ENCODE peak calls at places on chromosomes 2 and 18, in six cellular contexts. Z is GM23248, M is psoas muscle, X is OCI-LY7, J is body of pancreas, P is cardiac muscle cell. O is an unnamed sample.

GRCh38 chr2:95388878-95389255 is 13.6 kb upstream of the FAHD2A start:
- DNase-seq in Z (no peak), M (no peak), X (no peak), J (no peak), P (no peak), O (no peak)

GRCh38 chr2:108614659-108615058 is 80.4 kb downstream of the LIMS1 start:
- DNase-seq in Z (no peak), M (no peak), X (no peak), J (no peak), P (no peak), O (no peak)

GRCh38 chr2:28407131-28407975 is 14.7 kb downstream of the FOSL2 start:
- DNase-seq in Z (no peak), M (peak; percentile 54), X (no peak), J (no peak), P (no peak), O (no peak)

GRCh38 chr2:10522726-10523405 is 74.7 kb upstream of the ODC1 start:
- DNase-seq in Z (no peak), M (no peak), X (no peak), J (no peak), P (no peak), O (peak; percentile 50)

GRCh38 chr2:21841341-21841740 is 717.6 kb downstream of the TDRD15 start:
- DNase-seq in Z (no peak), M (no peak), X (no peak), J (no peak), P (no peak), O (no peak)

GRCh38 chr18:63155169-63155852 is 164.3 kb downstream of the BCL2 start:
- DNase-seq in Z (no peak), M (peak; percentile 82), X (peak; percentile 79), J (peak; percentile 83), P (peak; percentile 44), O (peak; percentile 79)

GRCh38 chr2:151771599-151772358 is 37.5 kb upstream of the NEB start:
- DNase-seq in Z (peak; percentile 89), M (peak; percentile 85), X (peak; percentile 91), J (peak; percentile 13), P (peak; percentile 26), O (no peak)

GRCh38 chr2:216536725-216537124 is 38.1 kb downstream of the RPL37A start:
- DNase-seq in Z (peak; percentile 62), M (no peak), X (no peak), J (no peak), P (peak; percentile 48), O (peak; percentile 44)

GRCh38 chr2:197378494-197378972 is 56.3 kb downstream of the SF3B1 start:
- DNase-seq in Z (peak; percentile 67), M (peak; percentile 51), X (peak; percentile 74), J (peak; percentile 59), P (peak; percentile 55), O (no peak)

GRCh38 chr2:237482485-237482884 is 4.6 kb upstream of the MLPH start:
- DNase-seq in Z (peak; percentile 75), M (peak; percentile 93), X (no peak), J (peak; percentile 82), P (no peak), O (no peak)

GRCh38 chr2:167548396-167548795 is 660.1 kb downstream of the XIRP2 start:
- DNase-seq in Z (no peak), M (no peak), X (no peak), J (no peak), P (no peak), O (no peak)

GRCh38 chr2:132519566-132519965 is 103.0 kb downstream of the GPR39 start:
- DNase-seq in Z (no peak), M (no peak), X (no peak), J (no peak), P (no peak), O (no peak)

GRCh38 chr2:143296089-143296488 is 166.9 kb downstream of the ARHGAP15 start:
- DNase-seq in Z (no peak), M (no peak), X (peak; percentile 25), J (no peak), P (no peak), O (no peak)

GRCh38 chr18:76699923-76700322 is 122.4 kb upstream of the ZNF236 start:
- DNase-seq in Z (peak; percentile 17), M (no peak), X (no peak), J (no peak), P (peak; percentile 29), O (no peak)

GRCh38 chr2:173792166-173792565 is 173.0 kb downstream of the SP3 start:
- DNase-seq in Z (no peak), M (no peak), X (no peak), J (no peak), P (no peak), O (no peak)

GRCh38 chr2:237987263-237987662 is 20.4 kb downstream of the UBE2F start:
- DNase-seq in Z (no peak), M (no peak), X (no peak), J (no peak), P (no peak), O (no peak)

GRCh38 chr2:230011617-230012016 is 57.1 kb downstream of the SLC16A14 start:
- DNase-seq in Z (peak; percentile 38), M (no peak), X (no peak), J (no peak), P (no peak), O (no peak)

GRCh38 chr18:63844254-63844653 is 43.3 kb upstream of the SERPINB2 start:
- DNase-seq in Z (peak; percentile 66), M (no peak), X (no peak), J (no peak), P (peak; percentile 46), O (no peak)

DNA sequence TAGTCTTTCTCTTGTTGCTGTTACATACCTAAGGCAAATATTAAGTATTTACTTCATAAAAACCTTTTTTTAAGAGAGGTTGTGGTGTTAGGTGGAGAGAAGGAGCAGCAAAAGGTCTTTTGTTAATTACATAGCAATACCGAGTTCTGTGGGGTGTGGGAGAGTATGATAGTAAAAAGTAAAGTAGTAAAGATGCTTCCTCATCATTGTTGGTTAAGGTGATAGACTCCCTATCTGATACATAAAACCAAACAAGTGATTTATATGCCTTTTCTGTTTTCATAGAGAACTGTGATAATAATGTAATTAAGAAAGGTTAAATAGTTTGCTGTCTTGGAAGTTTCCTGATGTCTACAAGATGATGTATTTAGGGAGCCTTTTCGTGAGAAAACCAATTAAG is 75.4 kb downstream of the EML4 start:
- DNase-seq in Z (no peak), M (no peak), X (no peak), J (no peak), P (no peak), O (no peak)
- H3K4me1 ChIP-seq in Z (peaks cover 3% of the 10 kb centered on the region), M (peaks cover 9% of the 10 kb centered on the region), X (no peaks in the 10 kb centered on the region), J (peaks cover 23% of the 10 kb centered on the region), P (peaks cover 26% of the 10 kb centered on the region), O (no peaks in the 10 kb centered on the region)

GRCh38 chr2:47506024-47506423 is 103.1 kb downstream of the MSH2 start:
- DNase-seq in Z (no peak), M (no peak), X (no peak), J (no peak), P (no peak), O (no peak)
- H3K27ac ChIP-seq in Z (no peak overlapping the region), M (no peak overlapping the region), X (no peak overlapping the region), J (no peak overlapping the region), P (no peak overlapping the region), O (no peak overlapping the region)

GRCh38 chr2:25402477-25402876 is 60.8 kb upstream of the DNMT3A start:
- DNase-seq in Z (no peak), M (no peak), X (peak; percentile 96), J (no peak), P (no peak), O (no peak)
- H3K4me1 ChIP-seq in Z (no peaks in the 10 kb centered on the region), M (no peaks in the 10 kb centered on the region), X (peaks cover 99% of the 10 kb centered on the region), J (no peaks in the 10 kb centered on the region), P (no peaks in the 10 kb centered on the region), O (no peaks in the 10 kb centered on the region)

GRCh38 chr18:37432796-37433195 is 132.8 kb downstream of the CELF4 start:
- DNase-seq in Z (no peak), M (no peak), X (no peak), J (no peak), P (no peak), O (no peak)

GRCh38 chr18:37434161-37434860 is 131.3 kb downstream of the CELF4 start:
- DNase-seq in Z (no peak), M (no peak), X (no peak), J (no peak), P (no peak), O (no peak)

GRCh38 chr18:37435150-37435872 is 130.3 kb downstream of the CELF4 start:
- DNase-seq in Z (no peak), M (no peak), X (no peak), J (no peak), P (no peak), O (no peak)

GRCh38 chr18:37438417-37439180 is 127.0 kb downstream of the CELF4 start:
- DNase-seq in Z (no peak), M (no peak), X (no peak), J (no peak), P (no peak), O (no peak)

GRCh38 chr18:37435996-37436395 is 129.6 kb downstream of the CELF4 start:
- DNase-seq in Z (peak; percentile 53), M (no peak), X (no peak), J (no peak), P (no peak), O (no peak)
- H3K27ac ChIP-seq in Z (no peak overlapping the region), M (no peak overlapping the region), X (no peak overlapping the region), J (no peak overlapping the region), P (no peak overlapping the region), O (no peak overlapping the region)